ENCODE peak calls at places on chromosome 3, in four cellular contexts. Y, T, Z and Q are unnamed samples.

GRCh38 chr3:42118762-42119361 is 27.7 kb downstream of the TRAK1 start:
- DNase-seq in Y (peak), T (peak), Z (peak), Q (peak)

GRCh38 chr3:5192568-5193319 is 5.2 kb downstream of the EDEM1 start:
- DNase-seq in Y (no peak), T (no peak), Z (no peak), Q (no peak)

GRCh38 chr3:36784012-36784763 is 19.8 kb upstream of the DCLK3 start:
- DNase-seq in Y (no peak), T (no peak), Z (no peak), Q (no peak)

GRCh38 chr3:101680466-101680865 is 3.5 kb upstream of the ZBTB11 start:
- DNase-seq in Y (no peak), T (no peak), Z (no peak), Q (no peak)

GRCh38 chr3:125203731-125204130 is 8.8 kb downstream of the SLC12A8 start:
- DNase-seq in Y (no peak), T (no peak), Z (no peak), Q (no peak)

GRCh38 chr3:38651153-38651789 is 1.8 kb upstream of the SCN5A start:
- DNase-seq in Y (peak), T (peak), Z (peak), Q (peak)

GRCh38 chr3:106848099-106848498 is 529.1 kb upstream of the CCDC54 start:
- DNase-seq in Y (no peak), T (no peak), Z (no peak), Q (no peak)

GRCh38 chr3:69941439-69942176 is 57.9 kb upstream of the SAMMSON start:
- DNase-seq in Y (no peak), T (no peak), Z (no peak), Q (no peak)

GRCh38 chr3:142501004-142501926 is 53.4 kb upstream of the XRN1 start:
- DNase-seq in Y (no peak), T (no peak), Z (no peak), Q (no peak)

GRCh38 chr3:50324351-50325144 is 2.0 kb upstream of the HYAL2 start:
- DNase-seq in Y (peak), T (peak), Z (peak), Q (peak)

GRCh38 chr3:120646771-120647449 is 35.1 kb downstream of the HGD start:
- DNase-seq in Y (no peak), T (peak), Z (no peak), Q (no peak)

GRCh38 chr3:131224886-131225550 is 156.6 kb upstream of the NUDT16 start:
- DNase-seq in Y (no peak), T (no peak), Z (no peak), Q (no peak)

GRCh38 chr3:52934626-52935530 is 37.5 kb upstream of the STIMATE start:
- DNase-seq in Y (peak), T (peak), Z (peak), Q (peak)

GRCh38 chr3:88032245-88032644 is 26.6 kb downstream of the CGGBP1 start:
- DNase-seq in Y (no peak), T (no peak), Z (no peak), Q (no peak)

GRCh38 chr3:170488802-170489201 is 70.1 kb downstream of the CLDN11 start:
- DNase-seq in Y (no peak), T (no peak), Z (peak), Q (no peak)

GRCh38 chr3:39122811-39123210 is 15.3 kb downstream of the TTC21A start:
- DNase-seq in Y (no peak), T (no peak), Z (no peak), Q (no peak)

GRCh38 chr3:197354195-197355059 is 56.0 kb upstream of the DLG1 start:
- DNase-seq in Y (no peak), T (no peak), Z (no peak), Q (no peak)

GRCh38 chr3:10041034-10041433 is 14.8 kb downstream of the FANCD2 start:
- DNase-seq in Y (no peak), T (no peak), Z (no peak), Q (no peak)

GRCh38 chr3:23590874-23591273 is 214.9 kb upstream of the UBE2E1 start:
- DNase-seq in Y (no peak), T (no peak), Z (no peak), Q (no peak)

GRCh38 chr3:181358555-181358954 is 353.2 kb upstream of the SOX2 start:
- DNase-seq in Y (no peak), T (no peak), Z (no peak), Q (no peak)

GRCh38 chr3:177071496-177072156 is 125.7 kb downstream of the TBL1XR1 start:
- DNase-seq in Y (no peak), T (no peak), Z (no peak), Q (no peak)

GRCh38 chr3:54358969-54359648 is 236.8 kb downstream of the CACNA2D3 start:
- DNase-seq in Y (no peak), T (no peak), Z (no peak), Q (no peak)

GRCh38 chr3:13019243-13019701 is 54.0 kb downstream of the IQSEC1 start:
- DNase-seq in Y (peak), T (peak), Z (no peak), Q (no peak)

GRCh38 chr3:128033102-128033501 is 19.1 kb upstream of the SEC61A1 start:
- DNase-seq in Y (no peak), T (no peak), Z (no peak), Q (no peak)

GRCh38 chr3:116453676-116454346 is 8.5 kb upstream of the LSAMP start:
- DNase-seq in Y (no peak), T (no peak), Z (no peak), Q (no peak)

GRCh38 chr3:133938770-133939495 is 43.3 kb upstream of the RAB6B start:
- DNase-seq in Y (no peak), T (no peak), Z (no peak), Q (no peak)

GRCh38 chr3:50267280-50267913 is 1.6 kb upstream of the SEMA3B start:
- DNase-seq in Y (peak), T (no peak), Z (no peak), Q (peak)

GRCh38 chr3:57411715-57412114 is 119.2 kb upstream of the ASB14 start:
- DNase-seq in Y (no peak), T (no peak), Z (peak), Q (no peak)

GRCh38 chr3:57409471-57409870 is 117.0 kb upstream of the ASB14 start:
- DNase-seq in Y (no peak), T (no peak), Z (no peak), Q (no peak)
- TF ChIP-seq ELF4 in Y (no peak), T (no peak), Z (no peak), Q (no peak)

GRCh38 chr3:184228376-184229137 is 828 bp upstream of the VWA5B2 start:
- DNase-seq in Y (no peak), T (no peak), Z (no peak), Q (no peak)

GRCh38 chr3:184230081-184230602 is 757 bp downstream of the VWA5B2 start:
- DNase-seq in Y (no peak), T (peak), Z (peak), Q (no peak)

GRCh38 chr3:184230603-184231528 is 1.5 kb downstream of the VWA5B2 start:
- DNase-seq in Y (peak), T (no peak), Z (no peak), Q (no peak)

GRCh38 chr3:184229424-184230080 is at the start of gene VWA5B2:
- DNase-seq in Y (peak), T (peak), Z (peak), Q (peak)

GRCh38 chr3:184227481-184227935 is 1.9 kb upstream of the VWA5B2 start:
- DNase-seq in Y (peak), T (peak), Z (peak), Q (peak)
- TF ChIP-seq ELF4 in Y (no peak), T (no peak), Z (no peak), Q (no peak)

GRCh38 chr3:151439652-151440125 is 21.2 kb downstream of the IGSF10 start:
- DNase-seq in Y (no peak), T (peak), Z (peak), Q (peak)
- TF ChIP-seq ELF4 in Y (no peak), T (no peak), Z (no peak), Q (no peak)

GRCh38 chr3:129277829-129278271 is 820 bp upstream of the HMCES start:
- DNase-seq in Y (peak), T (peak), Z (no peak), Q (peak)
- TF ChIP-seq ELF4 in Y (no peak), T (peak), Z (no peak), Q (no peak)

DNA sequence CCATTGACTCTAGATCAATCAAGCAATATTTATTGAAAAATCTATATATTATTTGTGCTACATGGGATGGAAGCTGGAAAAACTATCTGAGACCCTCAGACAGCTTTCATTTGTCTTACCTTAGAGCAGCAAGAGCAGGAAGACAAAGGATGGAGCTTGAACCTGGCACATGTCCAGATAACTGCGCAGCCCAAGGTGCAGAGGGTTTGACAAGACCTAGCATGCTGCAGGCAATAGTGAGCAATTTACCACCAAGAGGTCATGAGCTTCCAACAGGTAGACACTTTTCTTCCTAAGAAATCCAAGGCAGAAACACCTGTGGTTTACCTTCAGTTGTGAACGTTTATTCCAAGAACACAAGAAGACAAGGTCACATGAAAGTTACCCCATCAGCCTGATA is 214.7 kb upstream of the NECTIN3 start:
- DNase-seq in Y (no peak), T (no peak), Z (no peak), Q (no peak)
- TF ChIP-seq ELF4 in Y (no peak), T (no peak), Z (no peak), Q (no peak)